ENCODE peak calls at places on chromosomes 3 and 15, in six cellular contexts. M, V, B, E, I and J are unnamed samples.

GRCh38 chr3:94159062-94159726 is 96.3 kb downstream of the NSUN3 start:
- DNase-seq in M (peak; percentile 71), V (no peak), B (no peak), E (peak; percentile 67), I (peak; percentile 26), J (peak; percentile 77)

GRCh38 chr3:57624801-57625200 is 27.7 kb upstream of the ARF4 start:
- DNase-seq in M (no peak), V (no peak), B (no peak), E (no peak), I (no peak), J (no peak)

GRCh38 chr3:29486087-29486486 is 205.2 kb downstream of the RBMS3 start:
- DNase-seq in M (no peak), V (no peak), B (no peak), E (peak; percentile 81), I (no peak), J (peak; percentile 59)

GRCh38 chr3:197216169-197216860 is 82.1 kb downstream of the DLG1 start:
- DNase-seq in M (no peak), V (no peak), B (no peak), E (peak; percentile 81), I (no peak), J (peak; percentile 81)

GRCh38 chr3:98893740-98894139 is 7.8 kb downstream of the DCBLD2 start:
- DNase-seq in M (peak; percentile 65), V (no peak), B (no peak), E (peak; percentile 56), I (no peak), J (no peak)

GRCh38 chr3:98581474-98581873 is 11.9 kb downstream of the CPOX start:
- DNase-seq in M (no peak), V (no peak), B (no peak), E (no peak), I (no peak), J (no peak)

GRCh38 chr3:32432045-32432710 is 40.5 kb downstream of the CMTM7 start:
- DNase-seq in M (no peak), V (no peak), B (no peak), E (no peak), I (no peak), J (no peak)

GRCh38 chr15:41233367-41233771 is 2.3 kb downstream of the CHP1 start:
- DNase-seq in M (peak; percentile 27), V (no peak), B (no peak), E (peak; percentile 86), I (no peak), J (peak; percentile 75)

GRCh38 chr3:46914849-46915248 is 37.3 kb downstream of the PTH1R start:
- DNase-seq in M (no peak), V (no peak), B (no peak), E (no peak), I (no peak), J (no peak)

GRCh38 chr3:10292505-10293419 is at the start of gene GHRL:
- DNase-seq in M (no peak), V (no peak), B (no peak), E (no peak), I (no peak), J (no peak)

GRCh38 chr3:14208977-14209394 is 30.4 kb downstream of the LSM3 start:
- DNase-seq in M (no peak), V (no peak), B (no peak), E (no peak), I (no peak), J (peak; percentile 54)

GRCh38 chr15:90603893-90604292 is 74.2 kb downstream of the CRTC3 start:
- DNase-seq in M (peak; percentile 20), V (no peak), B (no peak), E (peak; percentile 52), I (peak; percentile 47), J (peak; percentile 33)

GRCh38 chr15:83206971-83207621 is 527 bp downstream of the HDGFL3 start:
- DNase-seq in M (peak; percentile 32), V (peak; percentile 32), B (peak; percentile 8), E (no peak), I (peak; percentile 55), J (peak; percentile 35)

GRCh38 chr3:114231616-114232015 is 5.8 kb downstream of the ZNF80 start:
- DNase-seq in M (no peak), V (no peak), B (no peak), E (no peak), I (no peak), J (no peak)

GRCh38 chr15:25057574-25057973 is 102.8 kb downstream of the SNRPN start:
- DNase-seq in M (no peak), V (no peak), B (no peak), E (no peak), I (no peak), J (no peak)

GRCh38 chr15:57134877-57135276 is 216.4 kb downstream of the TCF12 start:
- DNase-seq in M (no peak), V (no peak), B (no peak), E (no peak), I (no peak), J (no peak)

GRCh38 chr15:62244762-62245161 is 79.7 kb upstream of the C2CD4B start:
- DNase-seq in M (no peak), V (no peak), B (no peak), E (no peak), I (peak; percentile 46), J (no peak)

GRCh38 chr3:129560931-129561594 is 18.1 kb downstream of the H1-8 start:
- DNase-seq in M (no peak), V (peak; percentile 88), B (no peak), E (peak; percentile 79), I (no peak), J (peak; percentile 67)

GRCh38 chr15:68371160-68371559 is 60.8 kb downstream of the ITGA11 start:
- DNase-seq in M (no peak), V (peak; percentile 34), B (no peak), E (no peak), I (no peak), J (no peak)

GRCh38 chr3:152718810-152719209 is 116.1 kb upstream of the P2RY1 start:
- DNase-seq in M (peak; percentile 50), V (no peak), B (no peak), E (peak; percentile 8), I (no peak), J (no peak)